ENCODE peak calls at places on chromosomes 7 and 10, in ten cellular contexts. J is lower leg skin; N is iris pigment epithelial cell; K is coronary artery; R is CD4-positive, alpha-beta T cell; D is iPS-NIHi11; T is fibroblast of lung; U is stimulated activated naive B cell treated with anti-CD40 and anti-IgM and Interleukin-4, amounts not matched to agents 10 μg/mL and 1 μg/mL and 100 μg/mL, for 72 hours; Q is choroid plexus epithelial cell; B is activated T-cell treated with anti-CD3 and anti-CD28 coated beads, Interleukin-2, amount 50 U/mL, for 72 hours. O is an unnamed sample.

GRCh38 chr7:64551375-64552142 is 11.3 kb downstream of the ZNF680 start:
- DNase-seq in T (no peak), N (no peak), B (no peak), K (no peak), R (no peak), J (no peak), D (no peak), U (no peak), Q (no peak), O (no peak)

GRCh38 chr7:55309040-55309991 is 55.8 kb upstream of the LANCL2 start:
- DNase-seq in Q (no peak), U (peak; percentile 21), T (peak; percentile 19), K (no peak), N (peak; percentile 12), D (no peak), R (peak; percentile 7), B (peak; percentile 85), J (no peak), O (no peak)

GRCh38 chr10:132526676-132527075 is 10.9 kb upstream of the INPP5A start:
- DNase-seq in R (no peak), J (no peak), Q (peak; percentile 52), D (no peak), K (peak; percentile 29), N (peak; percentile 83), U (no peak), B (no peak), T (peak; percentile 88), O (no peak)

GRCh38 chr10:5292196-5292735 is 72.5 kb upstream of the UCN3 start:
- DNase-seq in R (no peak), D (no peak), Q (no peak), T (no peak), U (no peak), N (peak; percentile 18), K (no peak), B (no peak), J (no peak), O (no peak)

GRCh38 chr7:12895296-12895695 is 207.9 kb downstream of the ARL4A start:
- DNase-seq in U (no peak), B (no peak), D (no peak), R (no peak), N (no peak), T (no peak), K (no peak), Q (no peak), J (no peak), O (no peak)

GRCh38 chr10:108911814-108912541 is 1011.3 kb downstream of the XPNPEP1 start:
- DNase-seq in Q (peak; percentile 74), J (peak; percentile 37), N (peak; percentile 50), T (peak; percentile 75), K (no peak), R (no peak), D (peak; percentile 75), U (no peak), B (no peak), O (peak; percentile 73)

GRCh38 chr10:110003524-110003885 is 4.3 kb upstream of the ADD3 start:
- DNase-seq in Q (no peak), D (no peak), T (no peak), U (no peak), K (no peak), R (no peak), J (no peak), B (no peak), N (no peak), O (no peak)

GRCh38 chr7:36021917-36022550 is 131.0 kb upstream of the EEPD1 start:
- DNase-seq in K (peak; percentile 68), B (no peak), J (no peak), Q (no peak), U (no peak), R (no peak), T (peak; percentile 14), D (no peak), N (no peak), O (no peak)

GRCh38 chr10:118758449-118758848 is 3.7 kb upstream of the CACUL1 start:
- DNase-seq in Q (no peak), B (no peak), R (no peak), K (no peak), U (no peak), N (no peak), J (no peak), T (no peak), D (no peak), O (no peak)

GRCh38 chr10:43225787-43226153 is 41.1 kb downstream of the RASGEF1A start:
- DNase-seq in U (no peak), N (no peak), R (no peak), T (no peak), D (no peak), B (peak; percentile 62), K (no peak), Q (no peak), J (no peak), O (peak; percentile 66)

GRCh38 chr10:119030421-119031250 is 1.1 kb downstream of the NANOS1 start:
- DNase-seq in Q (peak; percentile 63), U (peak; percentile 69), T (peak; percentile 52), N (peak; percentile 60), R (peak; percentile 30), D (peak; percentile 62), B (peak; percentile 66), K (no peak), J (no peak), O (peak; percentile 82)

GRCh38 chr10:82811621-82812020 is 936.6 kb downstream of the NRG3 start:
- DNase-seq in T (no peak), N (no peak), B (no peak), U (peak; percentile 1), Q (peak; percentile 10), D (peak; percentile 44), K (no peak), R (no peak), J (no peak), O (peak; percentile 49)

GRCh38 chr7:90579181-90579688 is 16.9 kb upstream of the CDK14 start:
- DNase-seq in U (no peak), K (no peak), R (no peak), J (no peak), D (no peak), T (peak; percentile 99), B (no peak), Q (peak; percentile 74), N (peak; percentile 89), O (no peak)

GRCh38 chr7:155299539-155300202 is 2.0 kb downstream of the INSIG1 start:
- DNase-seq in K (no peak), N (no peak), B (no peak), Q (peak; percentile 62), R (no peak), D (no peak), J (no peak), T (no peak), U (no peak), O (no peak)

GRCh38 chr10:17454181-17454800 is at the start of gene ST8SIA6:
- DNase-seq in Q (peak; percentile 56), N (peak; percentile 57), U (no peak), K (no peak), D (peak; percentile 81), J (peak; percentile 21), B (peak; percentile 66), T (peak; percentile 65), R (peak; percentile 33), O (peak; percentile 83)

GRCh38 chr7:142468871-142469652 is 211.2 kb upstream of the PRSS58 start:
- DNase-seq in R (no peak), K (no peak), Q (no peak), T (no peak), J (no peak), N (no peak), U (no peak), D (no peak), B (no peak), O (no peak)

GRCh38 chr7:150877545-150877944 is 25.2 kb downstream of the AOC1 start:
- DNase-seq in Q (no peak), D (no peak), B (no peak), K (no peak), N (no peak), T (no peak), U (no peak), R (no peak), J (no peak), O (no peak)